ENCODE peak calls at places on chromosomes 7 and 10, in seven cellular contexts. One of them, this sample, is unnamed.

GRCh38 chr7:138543739-138544138 is 83.7 kb downstream of the TRIM24 start:
- DNase-seq in neuronal stem cell: no peak
- DNase-seq in trophoblast cell: no peak
- DNase-seq in IMR-90: no peak
- DNase-seq in mesenchymal stem cell: no peak
- DNase-seq in H9: no peak
- DNase-seq in H1: no peak
- DNase-seq in this sample: no peak

GRCh38 chr10:31864834-31865518 is 63.7 kb downstream of the ARHGAP12 start:
- DNase-seq in neuronal stem cell: no peak
- DNase-seq in trophoblast cell: no peak
- DNase-seq in IMR-90: peak; percentile 54
- DNase-seq in mesenchymal stem cell: peak; percentile 75
- DNase-seq in H9: no peak
- DNase-seq in H1: peak; percentile 10
- DNase-seq in this sample: peak; percentile 78

GRCh38 chr10:72679838-72680241 is 12.1 kb upstream of the MCU start:
- DNase-seq in neuronal stem cell: no peak
- DNase-seq in trophoblast cell: no peak
- DNase-seq in IMR-90: no peak
- DNase-seq in mesenchymal stem cell: no peak
- DNase-seq in H9: no peak
- DNase-seq in H1: no peak
- DNase-seq in this sample: no peak

GRCh38 chr7:135940077-135941075 is 36.8 kb downstream of the MTPN start:
- DNase-seq in neuronal stem cell: no peak
- DNase-seq in trophoblast cell: no peak
- DNase-seq in IMR-90: no peak
- DNase-seq in mesenchymal stem cell: no peak
- DNase-seq in H9: no peak
- DNase-seq in H1: no peak
- DNase-seq in this sample: no peak

GRCh38 chr10:92753865-92754264 is 64.1 kb downstream of the HHEX start:
- DNase-seq in neuronal stem cell: no peak
- DNase-seq in trophoblast cell: peak; percentile 48
- DNase-seq in IMR-90: no peak
- DNase-seq in mesenchymal stem cell: no peak
- DNase-seq in H9: no peak
- DNase-seq in H1: no peak
- DNase-seq in this sample: no peak

GRCh38 chr10:113138937-113139585 is 189.0 kb downstream of the TCF7L2 start:
- DNase-seq in neuronal stem cell: no peak
- DNase-seq in trophoblast cell: no peak
- DNase-seq in IMR-90: no peak
- DNase-seq in mesenchymal stem cell: peak; percentile 46
- DNase-seq in H9: no peak
- DNase-seq in H1: no peak
- DNase-seq in this sample: no peak

GRCh38 chr10:93854985-93855384 is 38.8 kb upstream of the SLC35G1 start:
- DNase-seq in neuronal stem cell: no peak
- DNase-seq in trophoblast cell: no peak
- DNase-seq in IMR-90: no peak
- DNase-seq in mesenchymal stem cell: peak; percentile 54
- DNase-seq in H9: no peak
- DNase-seq in H1: no peak
- DNase-seq in this sample: no peak

GRCh38 chr10:119348106-119348505 is 140.7 kb downstream of the GRK5 start:
- DNase-seq in neuronal stem cell: no peak
- DNase-seq in trophoblast cell: no peak
- DNase-seq in IMR-90: no peak
- DNase-seq in mesenchymal stem cell: no peak
- DNase-seq in H9: no peak
- DNase-seq in H1: no peak
- DNase-seq in this sample: no peak

GRCh38 chr10:102621418-102622325 is 22.6 kb upstream of the TRIM8 start:
- DNase-seq in neuronal stem cell: no peak
- DNase-seq in trophoblast cell: no peak
- DNase-seq in IMR-90: peak; percentile 45
- DNase-seq in mesenchymal stem cell: no peak
- DNase-seq in H9: no peak
- DNase-seq in H1: no peak
- DNase-seq in this sample: no peak

GRCh38 chr7:130850960-130851359 is 117.0 kb upstream of the KLF14 start:
- DNase-seq in neuronal stem cell: no peak
- DNase-seq in trophoblast cell: no peak
- DNase-seq in IMR-90: no peak
- DNase-seq in mesenchymal stem cell: no peak
- DNase-seq in H9: no peak
- DNase-seq in H1: no peak
- DNase-seq in this sample: no peak

GRCh38 chr10:122143238-122143841 is 127.8 kb upstream of the BTBD16 start:
- DNase-seq in neuronal stem cell: no peak
- DNase-seq in trophoblast cell: peak; percentile 47
- DNase-seq in IMR-90: no peak
- DNase-seq in mesenchymal stem cell: no peak
- DNase-seq in H9: no peak
- DNase-seq in H1: no peak
- DNase-seq in this sample: peak; percentile 19

GRCh38 chr7:139035588-139036353 is at the start of gene ZC3HAV1L:
- DNase-seq in neuronal stem cell: peak; percentile 54
- DNase-seq in trophoblast cell: peak; percentile 70
- DNase-seq in IMR-90: peak; percentile 63
- DNase-seq in mesenchymal stem cell: peak; percentile 77
- DNase-seq in H9: peak; percentile 61
- DNase-seq in H1: no peak
- DNase-seq in this sample: peak; percentile 67

GRCh38 chr10:42961776-42962119 is 115.1 kb upstream of the RET start:
- DNase-seq in neuronal stem cell: no peak
- DNase-seq in trophoblast cell: no peak
- DNase-seq in IMR-90: no peak
- DNase-seq in mesenchymal stem cell: no peak
- DNase-seq in H9: no peak
- DNase-seq in H1: no peak
- DNase-seq in this sample: no peak

GRCh38 chr7:64541438-64542359 is 21.2 kb downstream of the ZNF680 start:
- DNase-seq in neuronal stem cell: no peak
- DNase-seq in trophoblast cell: no peak
- DNase-seq in IMR-90: peak; percentile 72
- DNase-seq in mesenchymal stem cell: no peak
- DNase-seq in H9: no peak
- DNase-seq in H1: no peak
- DNase-seq in this sample: no peak

GRCh38 chr7:129110575-129111376 is 33.7 kb upstream of the TSPAN33 start:
- DNase-seq in neuronal stem cell: no peak
- DNase-seq in trophoblast cell: no peak
- DNase-seq in IMR-90: no peak
- DNase-seq in mesenchymal stem cell: peak; percentile 42
- DNase-seq in H9: peak; percentile 88
- DNase-seq in H1: no peak
- DNase-seq in this sample: peak; percentile 87

GRCh38 chr10:16442914-16443313 is 6.1 kb downstream of the PTER start:
- DNase-seq in neuronal stem cell: no peak
- DNase-seq in trophoblast cell: no peak
- DNase-seq in IMR-90: no peak
- DNase-seq in mesenchymal stem cell: no peak
- DNase-seq in H9: no peak
- DNase-seq in H1: no peak
- DNase-seq in this sample: no peak

GRCh38 chr7:47979145-47979831 is at the start of gene HUS1:
- DNase-seq in neuronal stem cell: peak; percentile 90
- DNase-seq in trophoblast cell: peak; percentile 91
- DNase-seq in IMR-90: peak; percentile 81
- DNase-seq in mesenchymal stem cell: peak; percentile 83
- DNase-seq in H9: peak; percentile 96
- DNase-seq in H1: peak; percentile 92
- DNase-seq in this sample: peak; percentile 98

GRCh38 chr10:3393958-3394357 is 221.4 kb upstream of the PITRM1 start:
- DNase-seq in neuronal stem cell: no peak
- DNase-seq in trophoblast cell: no peak
- DNase-seq in IMR-90: no peak
- DNase-seq in mesenchymal stem cell: peak; percentile 41
- DNase-seq in H9: no peak
- DNase-seq in H1: no peak
- DNase-seq in this sample: no peak

GRCh38 chr7:131501422-131501821 is 55.0 kb downstream of the PODXL start:
- DNase-seq in neuronal stem cell: no peak
- DNase-seq in trophoblast cell: no peak
- DNase-seq in IMR-90: peak; percentile 92
- DNase-seq in mesenchymal stem cell: peak; percentile 87
- DNase-seq in H9: no peak
- DNase-seq in H1: no peak
- DNase-seq in this sample: no peak

DNA sequence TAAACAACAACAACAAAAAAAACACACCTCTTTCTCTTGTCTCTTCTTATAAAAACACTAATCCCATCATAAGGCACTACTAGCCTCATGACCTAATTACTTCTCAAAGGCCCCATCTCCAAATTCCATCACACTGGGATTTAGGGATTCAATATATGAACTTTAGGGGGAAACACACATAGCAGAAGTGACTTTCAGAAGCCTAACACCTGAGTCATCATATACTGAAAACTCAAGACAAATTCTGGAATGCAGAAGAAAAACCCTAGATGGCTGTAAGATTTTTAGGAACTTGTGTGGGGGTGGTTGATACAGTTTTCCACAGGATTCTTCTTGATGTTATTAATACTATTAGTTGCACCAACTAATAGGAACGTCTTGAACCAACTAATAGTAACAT is 33.7 kb upstream of the CSTF2T start:
- DNase-seq in neuronal stem cell: no peak
- DNase-seq in trophoblast cell: no peak
- DNase-seq in IMR-90: peak; percentile 67
- DNase-seq in mesenchymal stem cell: peak; percentile 6
- DNase-seq in H9: no peak
- DNase-seq in H1: no peak
- DNase-seq in this sample: peak; percentile 12
- H2BK5ac ChIP-seq in neuronal stem cell: no peak overlapping the region
- H2BK5ac ChIP-seq in trophoblast cell: no peak overlapping the region
- H2BK5ac ChIP-seq in IMR-90: no peak overlapping the region
- H2BK5ac ChIP-seq in mesenchymal stem cell: no peak overlapping the region
- H2BK5ac ChIP-seq in H9: no peak overlapping the region
- H2BK5ac ChIP-seq in H1: no peak overlapping the region
- H2BK5ac ChIP-seq in this sample: no peak overlapping the region

DNA sequence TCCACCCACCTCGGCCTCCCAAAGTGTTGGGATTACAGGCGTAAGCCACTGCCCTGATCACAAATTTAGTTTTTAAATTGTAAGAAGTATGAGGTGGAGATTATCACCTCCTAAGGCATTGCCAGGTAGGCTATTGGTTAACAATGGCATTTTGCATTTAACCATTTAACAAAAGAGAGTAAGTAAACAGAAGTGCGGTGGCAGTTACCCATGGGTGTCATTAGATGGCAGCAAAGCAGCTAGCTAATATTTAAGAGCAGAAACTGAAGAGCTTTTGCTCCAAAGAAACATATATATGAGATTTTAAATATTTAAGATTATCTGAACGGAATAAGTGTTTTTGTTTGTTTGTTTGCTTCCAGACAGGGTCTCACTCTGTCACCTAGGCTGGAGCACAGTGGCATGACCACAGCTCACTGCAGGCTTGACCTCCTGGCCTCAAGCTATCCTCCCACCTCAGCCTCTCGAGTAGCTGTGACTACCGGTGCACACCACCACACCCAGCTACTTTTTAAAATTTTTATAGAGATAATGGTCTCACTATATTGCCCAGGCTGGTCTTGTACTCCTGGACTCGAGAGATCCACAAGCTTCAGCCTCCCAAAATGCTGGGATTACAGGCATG is 325.5 kb upstream of the C7orf33 start:
- DNase-seq in neuronal stem cell: no peak
- DNase-seq in trophoblast cell: peak; percentile 69
- DNase-seq in IMR-90: peak; percentile 13
- DNase-seq in mesenchymal stem cell: peak; percentile 26
- DNase-seq in H9: peak; percentile 39
- DNase-seq in H1: no peak
- DNase-seq in this sample: peak; percentile 83
- H2BK5ac ChIP-seq in neuronal stem cell: no peak overlapping the region
- H2BK5ac ChIP-seq in trophoblast cell: no peak overlapping the region
- H2BK5ac ChIP-seq in IMR-90: no peak overlapping the region
- H2BK5ac ChIP-seq in mesenchymal stem cell: no peak overlapping the region
- H2BK5ac ChIP-seq in H9: no peak overlapping the region
- H2BK5ac ChIP-seq in H1: no peak overlapping the region
- H2BK5ac ChIP-seq in this sample: no peak overlapping the region

GRCh38 chr10:12811725-12812310 is 189.7 kb downstream of the CCDC3 start:
- DNase-seq in neuronal stem cell: no peak
- DNase-seq in trophoblast cell: no peak
- DNase-seq in IMR-90: peak; percentile 28
- DNase-seq in mesenchymal stem cell: no peak
- DNase-seq in H9: no peak
- DNase-seq in H1: no peak
- DNase-seq in this sample: no peak

GRCh38 chr10:12806228-12807095 is 195.1 kb downstream of the CCDC3 start:
- DNase-seq in neuronal stem cell: no peak
- DNase-seq in trophoblast cell: no peak
- DNase-seq in IMR-90: no peak
- DNase-seq in mesenchymal stem cell: no peak
- DNase-seq in H9: no peak
- DNase-seq in H1: no peak
- DNase-seq in this sample: no peak

GRCh38 chr10:12807982-12808613 is 193.4 kb downstream of the CCDC3 start:
- DNase-seq in neuronal stem cell: no peak
- DNase-seq in trophoblast cell: no peak
- DNase-seq in IMR-90: no peak
- DNase-seq in mesenchymal stem cell: no peak
- DNase-seq in H9: no peak
- DNase-seq in H1: no peak
- DNase-seq in this sample: no peak

GRCh38 chr10:12803781-12804180 is 197.7 kb downstream of the CCDC3 start:
- DNase-seq in neuronal stem cell: no peak
- DNase-seq in trophoblast cell: no peak
- DNase-seq in IMR-90: no peak
- DNase-seq in mesenchymal stem cell: no peak
- DNase-seq in H9: no peak
- DNase-seq in H1: no peak
- DNase-seq in this sample: no peak

GRCh38 chr10:12807096-12807755 is 194.3 kb downstream of the CCDC3 start:
- DNase-seq in neuronal stem cell: no peak
- DNase-seq in trophoblast cell: no peak
- DNase-seq in IMR-90: no peak
- DNase-seq in mesenchymal stem cell: no peak
- DNase-seq in H9: no peak
- DNase-seq in H1: no peak
- DNase-seq in this sample: no peak
- H2BK5ac ChIP-seq in neuronal stem cell: no peak overlapping the region
- H2BK5ac ChIP-seq in trophoblast cell: no peak overlapping the region
- H2BK5ac ChIP-seq in IMR-90: no peak overlapping the region
- H2BK5ac ChIP-seq in mesenchymal stem cell: no peak overlapping the region
- H2BK5ac ChIP-seq in H9: no peak overlapping the region
- H2BK5ac ChIP-seq in H1: no peak overlapping the region
- H2BK5ac ChIP-seq in this sample: no peak overlapping the region

DNA sequence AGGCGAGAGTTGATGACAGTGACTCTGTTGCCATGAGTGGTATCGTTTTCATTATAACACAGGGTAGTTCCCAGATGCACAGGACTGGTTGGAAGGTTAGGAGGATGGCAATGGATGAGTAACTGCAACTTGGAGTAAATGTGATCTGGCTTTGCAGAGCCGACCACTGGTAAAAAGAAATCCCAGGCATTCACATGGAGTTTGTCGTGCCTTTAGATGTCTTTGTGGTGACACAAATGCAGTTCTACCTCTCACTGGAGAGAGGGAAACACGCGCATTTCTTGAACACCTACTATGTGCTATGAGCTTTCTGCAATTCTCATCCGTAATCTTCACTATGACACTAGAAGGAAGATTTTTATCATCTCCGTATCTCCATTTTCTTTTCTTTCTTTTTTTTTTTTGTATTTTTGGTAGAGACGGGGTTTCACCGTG is 1.7 kb upstream of the MNX1 start:
- DNase-seq in neuronal stem cell: no peak
- DNase-seq in trophoblast cell: no peak
- DNase-seq in IMR-90: no peak
- DNase-seq in mesenchymal stem cell: no peak
- DNase-seq in H9: no peak
- DNase-seq in H1: no peak
- DNase-seq in this sample: peak; percentile 10
- H2BK5ac ChIP-seq in neuronal stem cell: no peak overlapping the region
- H2BK5ac ChIP-seq in trophoblast cell: no peak overlapping the region
- H2BK5ac ChIP-seq in IMR-90: no peak overlapping the region
- H2BK5ac ChIP-seq in mesenchymal stem cell: no peak overlapping the region
- H2BK5ac ChIP-seq in H9: no peak overlapping the region
- H2BK5ac ChIP-seq in H1: no peak overlapping the region
- H2BK5ac ChIP-seq in this sample: no peak overlapping the region